ENCODE peak calls at places on chromosomes 7 and 10, in six cellular contexts. S is mammary epithelial cell, A is small intestine, G is fibroblast of pulmonary artery, B is mesendoderm, X is BJ. W is an unnamed sample.

GRCh38 chr10:18542832-18543231 is 108.6 kb downstream of the NSUN6 start:
- DNase-seq in S (no peak), A (no peak), G (peak), B (no peak), X (no peak), W (no peak)

GRCh38 chr7:41107938-41108448 is 594.9 kb downstream of the INHBA start:
- DNase-seq in S (peak), A (no peak), G (no peak), B (no peak), X (no peak), W (no peak)

GRCh38 chr7:20438665-20439376 is 108.1 kb downstream of the ITGB8 start:
- DNase-seq in S (no peak), A (no peak), G (no peak), B (no peak), X (no peak), W (peak)

GRCh38 chr7:1237704-1238255 is 5.1 kb downstream of the UNCX start:
- DNase-seq in S (no peak), A (no peak), G (no peak), B (no peak), X (no peak), W (no peak)

GRCh38 chr10:29627201-29628105 is 7.3 kb downstream of the SVIL start:
- DNase-seq in S (peak), A (no peak), G (peak), B (no peak), X (no peak), W (no peak)

GRCh38 chr7:38369816-38370493 is 96.5 kb upstream of the TARP start:
- DNase-seq in S (peak), A (peak), G (peak), B (peak), X (no peak), W (peak)

GRCh38 chr10:93294004-93294403 is 188.1 kb downstream of the MYOF start:
- DNase-seq in S (peak), A (no peak), G (no peak), B (no peak), X (no peak), W (no peak)

GRCh38 chr10:118970770-118971169 is 58.7 kb upstream of the NANOS1 start:
- DNase-seq in S (no peak), A (no peak), G (no peak), B (no peak), X (no peak), W (no peak)

GRCh38 chr10:128660726-128661125 is 534.5 kb upstream of the MKI67 start:
- DNase-seq in S (peak), A (no peak), G (no peak), B (no peak), X (no peak), W (no peak)

GRCh38 chr10:14276200-14276599 is 54.5 kb downstream of the FRMD4A start:
- DNase-seq in S (no peak), A (no peak), G (no peak), B (no peak), X (no peak), W (no peak)

GRCh38 chr10:31739759-31740158 is 188.9 kb downstream of the ARHGAP12 start:
- DNase-seq in S (no peak), A (no peak), G (peak), B (peak), X (peak), W (no peak)

GRCh38 chr10:6204341-6205191 is 1.8 kb downstream of the PFKFB3 start:
- DNase-seq in S (peak), A (no peak), G (peak), B (peak), X (no peak), W (no peak)

GRCh38 chr7:66169616-66170015 is 35.5 kb upstream of the TPST1 start:
- DNase-seq in S (peak), A (no peak), G (no peak), B (no peak), X (no peak), W (no peak)

GRCh38 chr7:37031571-37032257 is 307.4 kb upstream of the AOAH start:
- DNase-seq in S (peak), A (peak), G (peak), B (peak), X (peak), W (no peak)

GRCh38 chr7:116086547-116086946 is 56.0 kb upstream of the TFEC start:
- DNase-seq in S (no peak), A (no peak), G (no peak), B (no peak), X (no peak), W (no peak)

GRCh38 chr10:53899463-53899862 is 901.6 kb downstream of the PCDH15 start:
- DNase-seq in S (no peak), A (no peak), G (no peak), B (no peak), X (no peak), W (no peak)

GRCh38 chr10:102627446-102628293 is 16.6 kb upstream of the TRIM8 start:
- DNase-seq in S (peak), A (no peak), G (peak), B (peak), X (no peak), W (no peak)

GRCh38 chr7:79282051-79282694 is 171.3 kb downstream of the MAGI2 start:
- DNase-seq in S (peak), A (no peak), G (peak), B (peak), X (peak), W (no peak)

GRCh38 chr7:144384555-144385245 is 18.8 kb downstream of the NOBOX start:
- DNase-seq in S (peak), A (peak), G (peak), B (peak), X (no peak), W (peak)

GRCh38 chr7:150787321-150788281 is 12.6 kb downstream of the TMEM176B start:
- DNase-seq in S (no peak), A (no peak), G (no peak), B (no peak), X (no peak), W (no peak)

GRCh38 chr10:66307826-66308225 is 618.0 kb upstream of the LRRTM3 start:
- DNase-seq in S (no peak), A (no peak), G (no peak), B (no peak), X (no peak), W (no peak)

DNA sequence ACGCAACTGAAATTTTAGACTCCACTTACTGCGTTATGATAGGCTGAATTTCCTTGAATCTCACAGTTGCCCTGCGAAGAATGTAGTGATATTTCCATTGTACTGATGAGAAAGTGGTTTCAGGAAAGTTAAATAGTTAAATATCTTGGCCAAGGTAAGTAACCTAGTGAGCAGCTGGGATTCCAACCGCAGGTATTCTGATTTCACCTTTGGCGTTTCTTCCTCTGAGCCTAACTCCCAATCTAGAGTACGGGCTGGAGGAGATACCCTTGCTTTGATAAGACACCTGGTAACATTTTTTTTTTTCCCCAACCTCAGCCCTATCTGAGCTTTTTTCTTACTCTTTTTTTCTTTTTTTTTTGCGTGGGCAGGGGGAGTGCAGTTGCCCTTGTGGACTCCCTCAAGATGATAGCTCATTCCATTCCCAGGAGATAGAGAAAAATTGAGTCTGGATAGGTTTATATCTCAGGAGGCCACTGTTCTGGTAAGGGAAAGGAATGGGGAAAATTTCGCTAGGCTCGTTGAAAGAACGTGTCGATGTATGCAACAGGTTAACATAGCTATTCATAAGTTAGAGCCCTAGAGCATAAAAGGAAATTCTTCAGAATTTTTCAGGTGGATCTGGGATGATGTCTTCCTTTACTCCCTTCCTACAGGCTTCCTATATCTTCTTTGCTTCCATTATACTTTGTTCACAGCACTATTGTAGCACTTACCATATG is 3.1 kb upstream of the TAS2R38 start:
- DNase-seq in S (no peak), A (no peak), G (no peak), B (no peak), X (no peak), W (no peak)
- H3K4me3 ChIP-seq in S (no peak), A (no peak), G (no peak), B (no peak), X (no peak), W (peak)

GRCh38 chr7:120740348-120740747 is 117.6 kb downstream of the TSPAN12 start:
- DNase-seq in S (no peak), A (no peak), G (peak), B (no peak), X (no peak), W (no peak)
- H3K4me3 ChIP-seq in S (no peak), A (no peak), G (no peak), B (no peak), X (no peak), W (no peak)

GRCh38 chr7:130141161-130141857 is 63.9 kb downstream of the TMEM209 start:
- DNase-seq in S (no peak), A (no peak), G (peak), B (peak), X (no peak), W (no peak)
- H3K4me3 ChIP-seq in S (peak), A (peak), G (peak), B (peak), X (peak), W (no peak)

GRCh38 chr7:157851501-157852067 is 514.8 kb downstream of the DNAJB6 start:
- DNase-seq in S (no peak), A (peak), G (no peak), B (peak), X (no peak), W (peak)
- H3K4me3 ChIP-seq in S (no peak), A (no peak), G (no peak), B (no peak), X (no peak), W (peak)

DNA sequence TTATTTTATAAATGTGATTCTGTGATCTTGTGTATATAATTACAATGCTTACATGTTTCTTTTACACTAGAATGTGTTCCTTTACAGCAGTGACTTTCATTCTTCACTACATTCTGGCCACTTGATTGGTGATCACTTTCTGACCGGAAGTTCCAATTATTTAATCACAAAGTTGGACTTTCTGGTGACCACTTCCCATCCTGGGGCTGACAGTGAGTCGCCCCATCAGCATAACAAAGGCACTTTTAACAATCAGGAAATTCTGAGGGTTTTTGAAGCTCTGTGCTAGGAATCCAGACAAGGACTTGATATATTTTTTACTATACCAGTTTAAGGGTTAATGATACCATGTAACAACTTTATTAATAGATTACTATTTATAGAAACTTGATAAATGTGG is 282.3 kb upstream of the KAT6B start:
- DNase-seq in S (peak), A (no peak), G (peak), B (peak), X (no peak), W (no peak)
- H3K4me3 ChIP-seq in S (no peak), A (no peak), G (no peak), B (no peak), X (no peak), W (no peak)

GRCh38 chr10:127532659-127533058 is 16.4 kb upstream of the NPS start:
- DNase-seq in S (no peak), A (no peak), G (no peak), B (no peak), X (no peak), W (no peak)

GRCh38 chr10:127534074-127534473 is 15.0 kb upstream of the NPS start:
- DNase-seq in S (no peak), A (no peak), G (no peak), B (no peak), X (no peak), W (no peak)

GRCh38 chr10:127535802-127536515 is 13.2 kb upstream of the NPS start:
- DNase-seq in S (no peak), A (no peak), G (no peak), B (no peak), X (no peak), W (peak)

GRCh38 chr10:127532193-127532592 is 16.9 kb upstream of the NPS start:
- DNase-seq in S (no peak), A (no peak), G (no peak), B (no peak), X (no peak), W (no peak)

GRCh38 chr10:127534511-127534910 is 14.6 kb upstream of the NPS start:
- DNase-seq in S (no peak), A (no peak), G (no peak), B (no peak), X (no peak), W (peak)
- H3K4me3 ChIP-seq in S (no peak), A (no peak), G (no peak), B (no peak), X (no peak), W (no peak)

W was measured in MM.1S.